ENCODE peak calls at places on chromosome 3, in ten cellular contexts. Z is neural progenitor cell, C is fibroblast of lung, F is hepatocyte, B is astrocyte, O is GM23248, K is endothelial cell of umbilical vein, I is GM23338, Q is H1, Y is PC-9. X is an unnamed sample.

GRCh38 chr3:77913524-77914174 is 873.8 kb downstream of the ROBO2 start:
- DNase-seq in Z (no peak), C (no peak), F (peak; percentile 5), B (no peak), O (no peak), K (no peak), I (no peak), Q (no peak), Y (no peak), X (no peak)

GRCh38 chr3:184315871-184316661 is 1.7 kb downstream of the EIF4G1 start:
- DNase-seq in Z (peak; percentile 34), C (no peak), F (peak; percentile 37), B (no peak), O (peak; percentile 64), K (no peak), I (no peak), Q (no peak), Y (no peak), X (no peak)

GRCh38 chr3:16770792-16771191 is 114.0 kb upstream of the PLCL2 start:
- DNase-seq in Z (no peak), C (no peak), F (no peak), B (no peak), O (no peak), K (no peak), I (no peak), Q (no peak), Y (no peak), X (no peak)

GRCh38 chr3:79587150-79587549 is 180.6 kb downstream of the ROBO1 start:
- DNase-seq in Z (no peak), C (no peak), F (no peak), B (no peak), O (no peak), K (peak; percentile 60), I (no peak), Q (no peak), Y (no peak), X (no peak)

GRCh38 chr3:146536681-146537080 is 7.7 kb downstream of the PLSCR1 start:
- DNase-seq in Z (peak; percentile 17), C (peak; percentile 81), F (no peak), B (peak; percentile 80), O (no peak), K (peak; percentile 54), I (no peak), Q (no peak), Y (no peak), X (no peak)

GRCh38 chr3:197349368-197349767 is 51.0 kb upstream of the DLG1 start:
- DNase-seq in Z (peak; percentile 61), C (peak; percentile 78), F (no peak), B (peak; percentile 70), O (no peak), K (no peak), I (peak; percentile 70), Q (no peak), Y (no peak), X (no peak)

GRCh38 chr3:13139471-13140065 is 66.3 kb upstream of the IQSEC1 start:
- DNase-seq in Z (no peak), C (no peak), F (no peak), B (no peak), O (no peak), K (no peak), I (no peak), Q (no peak), Y (no peak), X (no peak)

GRCh38 chr3:73469331-73469730 is 155.4 kb downstream of the PDZRN3 start:
- DNase-seq in Z (no peak), C (no peak), F (no peak), B (no peak), O (no peak), K (no peak), I (no peak), Q (no peak), Y (no peak), X (no peak)

GRCh38 chr3:58868101-58868779 is 181.6 kb downstream of the CFAP20DC start:
- DNase-seq in Z (no peak), C (no peak), F (no peak), B (no peak), O (no peak), K (no peak), I (no peak), Q (no peak), Y (no peak), X (no peak)

GRCh38 chr3:170085396-170085795 is 47.6 kb downstream of the GPR160 start:
- DNase-seq in Z (no peak), C (no peak), F (no peak), B (no peak), O (no peak), K (no peak), I (no peak), Q (no peak), Y (peak; percentile 23), X (no peak)

GRCh38 chr3:109033000-109033660 is 79.5 kb upstream of the GUCA1C start:
- DNase-seq in Z (no peak), C (no peak), F (no peak), B (no peak), O (no peak), K (no peak), I (no peak), Q (no peak), Y (no peak), X (peak; percentile 80)

GRCh38 chr3:16378920-16379319 is 113.9 kb downstream of the OXNAD1 start:
- DNase-seq in Z (no peak), C (peak; percentile 73), F (no peak), B (peak; percentile 63), O (peak; percentile 84), K (no peak), I (no peak), Q (no peak), Y (no peak), X (no peak)

GRCh38 chr3:72086051-72086711 is 301.2 kb upstream of the PROK2 start:
- DNase-seq in Z (no peak), C (peak; percentile 27), F (peak; percentile 55), B (no peak), O (peak; percentile 58), K (no peak), I (no peak), Q (no peak), Y (no peak), X (no peak)

GRCh38 chr3:43620953-43621405 is 832 bp downstream of the ANO10 start:
- DNase-seq in Z (peak; percentile 6), C (peak; percentile 14), F (no peak), B (no peak), O (peak; percentile 69), K (peak; percentile 38), I (no peak), Q (no peak), Y (no peak), X (peak; percentile 1)

DNA sequence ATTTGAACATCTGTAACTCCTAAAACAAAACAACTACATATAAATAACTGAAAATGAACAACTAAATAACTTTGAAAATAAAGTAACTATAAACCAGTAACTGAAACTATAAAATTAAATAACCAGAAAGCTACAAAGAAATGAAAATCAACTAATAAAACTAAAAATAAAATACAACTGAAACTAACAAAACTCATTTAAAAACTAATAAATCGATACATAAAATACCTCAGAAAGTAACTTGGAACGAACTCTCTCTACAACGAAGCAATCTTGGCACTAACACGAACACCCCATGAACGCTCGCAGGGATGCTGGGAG is 15.9 kb upstream of the LAMP3 start:
- DNase-seq in Z (no peak), C (no peak), F (no peak), B (no peak), O (no peak), K (no peak), I (no peak), Q (no peak), Y (no peak), X (no peak)
- TF ChIP-seq EZH2 in Z (no peak), C (no peak), F (no peak), B (no peak), O (no peak), K (no peak), I (peak; percentile 10), Q (no peak), Y (no peak), X (no peak)

GRCh38 chr3:124250053-124250452 is 258.1 kb upstream of the ROPN1 start:
- DNase-seq in Z (no peak), C (peak; percentile 43), F (no peak), B (peak; percentile 14), O (no peak), K (peak; percentile 37), I (no peak), Q (no peak), Y (no peak), X (no peak)
- H3K4me1 ChIP-seq in Z (peaks cover 6% of the 10 kb centered on the region), C (peaks cover 6% of the 10 kb centered on the region), F (no peaks in the 10 kb centered on the region), B (peaks cover 22% of the 10 kb centered on the region), O (peaks cover 18% of the 10 kb centered on the region), K (peaks cover 27% of the 10 kb centered on the region), I (no peaks in the 10 kb centered on the region), Q (peaks cover 3% of the 10 kb centered on the region), Y (no peaks in the 10 kb centered on the region), X (no peaks in the 10 kb centered on the region)

DNA sequence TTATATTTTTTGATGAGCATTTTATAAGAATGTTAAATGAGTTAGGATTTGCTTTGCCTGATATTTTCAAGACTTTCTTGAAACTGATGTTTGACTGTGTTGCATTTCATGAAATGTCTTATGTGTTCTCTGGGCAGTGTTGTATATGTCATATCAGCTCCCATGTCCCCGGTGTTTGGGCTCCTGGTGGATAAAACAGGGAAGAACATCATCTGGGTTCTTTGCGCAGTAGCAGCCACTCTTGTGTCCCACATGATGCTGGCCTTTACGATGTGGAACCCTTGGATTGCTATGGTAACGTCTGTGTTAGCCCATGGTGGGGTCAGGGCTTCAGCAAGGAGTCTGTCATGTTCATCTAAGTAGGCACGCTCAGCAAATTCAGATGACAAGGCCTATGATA is 20.0 kb downstream of the MFSD1 start:
- DNase-seq in Z (no peak), C (no peak), F (no peak), B (no peak), O (no peak), K (no peak), I (peak; percentile 23), Q (no peak), Y (no peak), X (no peak)
- H3K36me3 ChIP-seq in Z (no peaks in the 10 kb centered on the region), C (peaks cover 11% of the 10 kb centered on the region), F (no peaks in the 10 kb centered on the region), B (peaks cover 46% of the 10 kb centered on the region), O (peaks cover 68% of the 10 kb centered on the region), K (peaks cover 8% of the 10 kb centered on the region), I (no peaks in the 10 kb centered on the region), Q (no peaks in the 10 kb centered on the region), Y (peaks cover 14% of the 10 kb centered on the region), X (no peaks in the 10 kb centered on the region)

DNA sequence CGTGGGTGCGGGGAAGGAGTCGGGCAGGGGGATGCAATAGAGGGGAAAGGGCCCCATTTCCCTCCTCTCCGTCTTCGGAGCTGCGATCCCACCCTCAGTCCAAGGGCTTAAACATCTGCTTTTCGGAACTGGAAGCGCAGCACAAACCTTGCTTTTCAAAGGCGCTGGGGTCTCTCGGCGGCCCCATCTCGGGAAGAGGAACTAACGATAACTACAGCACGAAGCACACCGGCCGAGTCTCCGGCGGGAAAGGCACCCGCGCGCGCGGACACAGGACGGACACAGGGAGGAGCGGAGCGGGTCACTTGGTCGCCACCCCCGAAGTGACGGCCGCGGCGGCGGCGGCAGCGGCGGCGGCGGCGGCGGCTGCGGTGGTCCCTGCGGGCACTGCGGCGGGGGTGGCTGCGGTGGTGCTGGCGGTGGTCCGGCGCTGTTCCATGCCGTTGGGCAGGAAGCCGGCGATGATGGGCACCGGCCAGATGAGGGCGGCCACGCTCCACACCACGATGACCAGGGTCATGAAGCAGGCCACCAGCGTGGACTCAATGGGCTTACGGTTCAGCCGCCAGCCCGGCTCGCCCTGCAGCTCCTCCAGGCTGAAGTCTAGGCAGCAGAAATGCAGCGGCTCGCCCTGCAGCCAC is 1.1 kb downstream of the TMEM158 start:
- DNase-seq in Z (peak; percentile 95), C (peak; percentile 69), F (peak; percentile 80), B (peak; percentile 46), O (peak; percentile 88), K (peak; percentile 64), I (peak; percentile 83), Q (peak; percentile 31), Y (no peak), X (peak; percentile 26)
- TF ChIP-seq EZH2 in Z (peak; percentile 62), C (no peak), F (peak; percentile 55), B (no peak), O (no peak), K (no peak), I (no peak), Q (no peak), Y (no peak), X (no peak)